ENCODE peak calls at places on chromosomes 16 and 17, in five cellular contexts. B is astrocyte of the hippocampus; Z is effector CD4-positive, alpha-beta T cell; U is NCI-H1092; L is iris pigment epithelial cell. K is an unnamed sample.

GRCh38 chr17:7914771-7915610 is 1.1 kb downstream of the RNF227 start:
- DNase-seq in B (no peak), Z (no peak), U (no peak), L (peak), K (no peak)

GRCh38 chr17:14061666-14062560 is 7.4 kb upstream of the COX10 start:
- DNase-seq in L (peak), Z (no peak), U (no peak), B (peak), K (no peak)

GRCh38 chr17:27807567-27808470 is 7.5 kb upstream of the NOS2 start:
- DNase-seq in L (no peak), Z (peak), U (peak), B (no peak), K (no peak)

GRCh38 chr16:17307501-17307900 is 163.3 kb downstream of the XYLT1 start:
- DNase-seq in Z (no peak), U (no peak), B (no peak), L (no peak), K (no peak)

GRCh38 chr16:82201906-82202305 is 31.9 kb upstream of the MPHOSPH6 start:
- DNase-seq in L (no peak), B (no peak), Z (no peak), U (no peak), K (no peak)

GRCh38 chr17:7714721-7715594 is 2.6 kb upstream of the DNAH2 start:
- DNase-seq in U (no peak), B (no peak), Z (no peak), L (no peak), K (no peak)

GRCh38 chr17:79041723-79042420 is 17.9 kb downstream of the C1QTNF1 start:
- DNase-seq in B (no peak), U (no peak), Z (no peak), L (no peak), K (no peak)

GRCh38 chr16:67902831-67903230 is 9.8 kb downstream of the PSKH1 start:
- DNase-seq in Z (no peak), B (no peak), U (no peak), L (no peak), K (no peak)

GRCh38 chr16:11016993-11017392 is 72.6 kb downstream of the CLEC16A start:
- DNase-seq in B (peak), U (peak), L (peak), Z (no peak), K (no peak)

GRCh38 chr17:73950515-73950914 is 253.0 kb upstream of the RPL38 start:
- DNase-seq in U (no peak), B (no peak), L (no peak), Z (no peak), K (no peak)

GRCh38 chr16:56988948-56989945 is at the start of gene NLRC5:
- DNase-seq in B (peak), Z (peak), U (peak), L (peak), K (peak)

GRCh38 chr16:75320435-75320834 is 69.0 kb upstream of the BCAR1 start:
- DNase-seq in Z (no peak), B (no peak), L (no peak), U (no peak), K (no peak)

GRCh38 chr16:28096974-28097373 is 33.5 kb upstream of the GSG1L start:
- DNase-seq in L (no peak), B (no peak), Z (no peak), U (no peak), K (no peak)

K was measured in T-helper 2 cell.